ENCODE peak calls at places on chromosome 1, in five cellular contexts. R is cardiac muscle cell, P is mesothelial cell of epicardium, F is left ventricle myocardium inferior, U is progenitor cell of endocrine pancreas. K is an unnamed sample.

GRCh38 chr1:186578325-186579016 is 101.8 kb downstream of the PTGS2 start:
- DNase-seq in R (no peak), P (no peak), F (no peak), U (no peak), K (no peak)

GRCh38 chr1:82927753-82928152 is 1071.2 kb downstream of the TTLL7 start:
- DNase-seq in R (no peak), P (no peak), F (no peak), U (no peak), K (no peak)

GRCh38 chr1:50425376-50426107 is 2.3 kb upstream of the DMRTA2 start:
- DNase-seq in R (no peak), P (no peak), F (no peak), U (no peak), K (no peak)

GRCh38 chr1:183550915-183551314 is 39.3 kb downstream of the NCF2 start:
- DNase-seq in R (no peak), P (no peak), F (no peak), U (no peak), K (no peak)

GRCh38 chr1:99680258-99680657 is 34.3 kb downstream of the PALMD start:
- DNase-seq in R (no peak), P (no peak), F (no peak), U (no peak), K (no peak)

GRCh38 chr1:38334930-38335592 is 288.5 kb upstream of the POU3F1 start:
- DNase-seq in R (no peak), P (no peak), F (no peak), U (no peak), K (no peak)

GRCh38 chr1:180168786-180169640 is 14.3 kb downstream of the QSOX1 start:
- DNase-seq in R (peak; percentile 60), P (no peak), F (no peak), U (no peak), K (peak; percentile 49)

GRCh38 chr1:16938351-16939321 is 16.9 kb downstream of the CROCC start:
- DNase-seq in R (peak; percentile 27), P (no peak), F (no peak), U (no peak), K (no peak)

GRCh38 chr1:94971491-94971924 is 44.6 kb upstream of the CNN3 start:
- DNase-seq in R (no peak), P (no peak), F (no peak), U (no peak), K (no peak)

GRCh38 chr1:38029081-38029681 is 16.6 kb downstream of the UTP11 start:
- DNase-seq in R (peak; percentile 68), P (no peak), F (no peak), U (no peak), K (no peak)

GRCh38 chr1:93420400-93420799 is 27.5 kb upstream of the FNBP1L start:
- DNase-seq in R (no peak), P (no peak), F (no peak), U (no peak), K (no peak)

GRCh38 chr1:204323887-204324286 is 35.8 kb downstream of the PLEKHA6 start:
- DNase-seq in R (peak; percentile 50), P (no peak), F (no peak), U (no peak), K (no peak)

GRCh38 chr1:193140254-193140653 is 18.4 kb downstream of the CDC73 start:
- DNase-seq in R (no peak), P (no peak), F (no peak), U (no peak), K (no peak)

GRCh38 chr1:193141804-193142203 is 20.0 kb downstream of the CDC73 start:
- DNase-seq in R (no peak), P (no peak), F (no peak), U (no peak), K (no peak)

GRCh38 chr1:193142409-193142808 is 20.6 kb downstream of the CDC73 start:
- DNase-seq in R (no peak), P (no peak), F (no peak), U (no peak), K (no peak)

GRCh38 chr1:193144361-193144938 is 22.6 kb downstream of the CDC73 start:
- DNase-seq in R (no peak), P (no peak), F (no peak), U (no peak), K (no peak)

DNA sequence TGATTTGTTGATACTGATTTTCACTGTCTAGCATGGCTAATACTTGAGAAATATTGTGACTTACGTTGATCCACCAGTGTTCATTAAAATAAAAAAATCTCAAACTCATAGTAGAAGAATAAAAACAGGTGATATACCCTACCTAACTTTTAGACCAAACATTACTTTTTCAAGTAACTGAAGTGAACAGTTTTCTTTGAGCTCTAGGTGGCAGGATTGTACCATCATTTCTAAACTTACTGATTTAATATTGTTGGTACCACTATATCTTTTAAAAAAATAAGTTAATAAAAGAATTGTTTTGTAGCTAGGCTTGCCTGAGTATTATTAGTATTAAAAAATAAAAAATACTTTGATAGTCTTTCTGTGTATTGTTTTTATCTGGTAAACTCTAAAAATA is 21.5 kb downstream of the CDC73 start:
- DNase-seq in R (peak; percentile 26), P (no peak), F (no peak), U (no peak), K (no peak)
- TF ChIP-seq CTCF in R (peak; percentile 36), P (no peak), F (peak; percentile 56), U (peak; percentile 62), K (peak; percentile 65)

GRCh38 chr1:153977250-153978240 is at the start of gene JTB:
- DNase-seq in R (peak; percentile 92), P (peak; percentile 63), F (peak; percentile 90), U (peak; percentile 66), K (peak; percentile 75)

GRCh38 chr1:153973478-153973877 is 4.0 kb downstream of the JTB start:
- DNase-seq in R (no peak), P (no peak), F (no peak), U (no peak), K (no peak)

GRCh38 chr1:153973071-153973470 is 4.4 kb downstream of the JTB start:
- DNase-seq in R (no peak), P (no peak), F (no peak), U (no peak), K (no peak)

GRCh38 chr1:153978274-153978909 is 918 bp upstream of the JTB start:
- DNase-seq in R (no peak), P (no peak), F (no peak), U (no peak), K (no peak)

GRCh38 chr1:153976819-153977249 is 640 bp downstream of the JTB start:
- DNase-seq in R (no peak), P (no peak), F (no peak), U (no peak), K (no peak)
- TF ChIP-seq CTCF in R (no peak), P (no peak), F (no peak), U (no peak), K (no peak)

GRCh38 chr1:200263203-200263602 is 146.6 kb downstream of the ZNF281 start:
- DNase-seq in R (no peak), P (no peak), F (no peak), U (no peak), K (no peak)

GRCh38 chr1:200266871-200267270 is 143.0 kb downstream of the ZNF281 start:
- DNase-seq in R (no peak), P (no peak), F (no peak), U (no peak), K (no peak)

GRCh38 chr1:200260587-200261335 is 149.1 kb downstream of the ZNF281 start:
- DNase-seq in R (no peak), P (no peak), F (no peak), U (no peak), K (no peak)

GRCh38 chr1:200258447-200259375 is 151.1 kb downstream of the ZNF281 start:
- DNase-seq in R (no peak), P (no peak), F (no peak), U (no peak), K (no peak)

DNA sequence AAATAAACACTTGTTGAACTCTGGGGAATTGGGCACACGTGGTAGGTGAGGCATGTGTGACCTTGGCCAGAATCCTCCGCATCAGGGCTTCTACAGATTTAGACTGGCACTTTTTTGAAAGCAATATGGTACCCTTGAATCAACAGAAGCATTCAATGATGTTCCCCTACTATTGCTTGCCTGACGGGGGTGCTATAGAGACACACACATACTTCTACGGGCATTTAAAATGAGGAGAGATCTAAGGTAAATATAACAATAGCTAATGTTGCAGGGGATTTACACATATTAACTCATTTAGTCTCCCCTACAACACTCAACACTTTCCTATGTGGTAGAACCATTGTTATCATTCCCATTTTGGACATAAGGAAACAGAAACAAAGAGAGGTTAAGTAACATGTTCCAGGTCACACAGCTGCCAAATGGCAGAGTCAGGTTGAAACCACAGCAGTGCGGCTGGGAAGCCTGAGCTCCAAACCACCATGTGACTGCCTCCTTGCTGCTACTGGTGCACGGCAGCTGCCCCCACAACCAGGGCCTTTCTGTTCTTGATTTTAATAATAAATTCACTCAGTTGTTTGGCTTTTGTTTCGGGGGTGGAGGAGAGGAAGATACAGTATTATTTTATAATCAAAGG is 147.4 kb downstream of the ZNF281 start:
- DNase-seq in R (no peak), P (no peak), F (no peak), U (no peak), K (no peak)
- TF ChIP-seq CTCF in R (no peak), P (no peak), F (no peak), U (no peak), K (no peak)

GRCh38 chr1:11875094-11875493 is 16.3 kb upstream of the NPPB start:
- DNase-seq in R (no peak), P (no peak), F (no peak), U (no peak), K (no peak)
- TF ChIP-seq CTCF in R (no peak), P (no peak), F (no peak), U (no peak), K (no peak)

DNA sequence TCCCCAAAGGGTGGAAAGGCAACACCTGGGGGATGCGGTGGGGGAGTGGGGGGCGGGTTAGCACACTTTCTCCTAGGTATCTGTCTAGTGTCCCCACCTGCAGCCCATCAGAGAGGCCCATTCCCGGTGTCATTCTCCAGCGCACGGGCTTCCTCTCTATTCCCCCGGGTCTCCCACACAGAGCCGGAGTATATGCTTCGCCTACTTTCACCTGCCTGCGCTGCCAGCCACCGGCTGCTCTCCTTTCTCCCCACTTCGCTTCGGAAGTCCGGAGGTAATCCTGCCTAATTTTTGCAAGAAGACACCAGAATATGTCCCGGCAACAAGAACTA is 852 bp downstream of the RGS7 start:
- DNase-seq in R (no peak), P (no peak), F (no peak), U (no peak), K (no peak)
- TF ChIP-seq CTCF in R (no peak), P (no peak), F (no peak), U (no peak), K (no peak)

K was measured in neural crest cell.